ENCODE peak calls at places on chromosomes 2 and 18, in five cellular contexts. P is GM23338, S is GM12865, X is HFFc6, I is suprapubic skin. R is an unnamed sample.

GRCh38 chr2:3001595-3002184 is 375.9 kb downstream of the EIPR1 start:
- DNase-seq in P (peak; percentile 15), S (peak; percentile 35), X (no peak), I (no peak), R (no peak)

GRCh38 chr2:161107265-161107664 is 53.0 kb upstream of the TANK start:
- DNase-seq in P (no peak), S (no peak), X (no peak), I (no peak), R (no peak)

GRCh38 chr2:208542465-208543041 is 136.0 kb downstream of the PTH2R start:
- DNase-seq in P (no peak), S (no peak), X (no peak), I (no peak), R (no peak)

GRCh38 chr2:234293973-234294372 is 202.9 kb downstream of the ARL4C start:
- DNase-seq in P (peak; percentile 63), S (peak; percentile 26), X (no peak), I (no peak), R (no peak)

GRCh38 chr2:189369566-189369965 is 71.7 kb upstream of the WDR75 start:
- DNase-seq in P (no peak), S (no peak), X (peak; percentile 59), I (no peak), R (no peak)

GRCh38 chr18:23871410-23871809 is 143.1 kb upstream of the TTC39C start:
- DNase-seq in P (peak; percentile 13), S (peak; percentile 51), X (no peak), I (no peak), R (no peak)

GRCh38 chr18:72223733-72224132 is 320.4 kb downstream of the CBLN2 start:
- DNase-seq in P (no peak), S (no peak), X (no peak), I (no peak), R (no peak)

GRCh38 chr2:135047295-135047694 is at the start of gene MAP3K19:
- DNase-seq in P (peak; percentile 8), S (no peak), X (no peak), I (no peak), R (no peak)

GRCh38 chr2:54741250-54741649 is 17.8 kb downstream of the EML6 start:
- DNase-seq in P (no peak), S (no peak), X (peak; percentile 29), I (no peak), R (no peak)

GRCh38 chr2:166344286-166345113 is 31.2 kb downstream of the SCN9A start:
- DNase-seq in P (no peak), S (no peak), X (peak; percentile 72), I (no peak), R (no peak)

GRCh38 chr2:20062615-20063545 is 11.5 kb upstream of the LAPTM4A start:
- DNase-seq in P (no peak), S (peak; percentile 10), X (peak; percentile 29), I (no peak), R (peak; percentile 90)

GRCh38 chr2:163264376-163264775 is 425.8 kb upstream of the KCNH7 start:
- DNase-seq in P (no peak), S (no peak), X (no peak), I (no peak), R (no peak)

GRCh38 chr18:39935598-39935997 is 2019.4 kb upstream of the PIK3C3 start:
- DNase-seq in P (no peak), S (no peak), X (no peak), I (no peak), R (no peak)

GRCh38 chr2:26556309-26557243 is 78.7 kb upstream of the OTOF start:
- DNase-seq in P (no peak), S (no peak), X (no peak), I (peak; percentile 52), R (no peak)

GRCh38 chr2:212712991-212713390 is 174.4 kb upstream of the ERBB4 start:
- DNase-seq in P (no peak), S (no peak), X (no peak), I (no peak), R (no peak)

GRCh38 chr2:66489433-66489832 is 54.5 kb downstream of the MEIS1 start:
- DNase-seq in P (no peak), S (no peak), X (no peak), I (no peak), R (no peak)

GRCh38 chr18:46574000-46574739 is 82.8 kb downstream of the LOXHD1 start:
- DNase-seq in P (no peak), S (peak; percentile 56), X (no peak), I (no peak), R (no peak)

GRCh38 chr2:212794471-212794870 is 255.9 kb upstream of the ERBB4 start:
- DNase-seq in P (no peak), S (peak; percentile 37), X (no peak), I (no peak), R (no peak)

GRCh38 chr2:139556789-139557188 is 776.6 kb upstream of the NXPH2 start:
- DNase-seq in P (no peak), S (no peak), X (no peak), I (no peak), R (no peak)
- TF ChIP-seq CTCF in P (no peak), S (no peak), X (no peak), I (no peak), R (no peak)

GRCh38 chr18:12640881-12641200 is 17.1 kb downstream of the SPIRE1 start:
- DNase-seq in P (no peak), S (no peak), X (no peak), I (no peak), R (no peak)
- TF ChIP-seq CTCF in P (no peak), S (no peak), X (no peak), I (no peak), R (no peak)

DNA sequence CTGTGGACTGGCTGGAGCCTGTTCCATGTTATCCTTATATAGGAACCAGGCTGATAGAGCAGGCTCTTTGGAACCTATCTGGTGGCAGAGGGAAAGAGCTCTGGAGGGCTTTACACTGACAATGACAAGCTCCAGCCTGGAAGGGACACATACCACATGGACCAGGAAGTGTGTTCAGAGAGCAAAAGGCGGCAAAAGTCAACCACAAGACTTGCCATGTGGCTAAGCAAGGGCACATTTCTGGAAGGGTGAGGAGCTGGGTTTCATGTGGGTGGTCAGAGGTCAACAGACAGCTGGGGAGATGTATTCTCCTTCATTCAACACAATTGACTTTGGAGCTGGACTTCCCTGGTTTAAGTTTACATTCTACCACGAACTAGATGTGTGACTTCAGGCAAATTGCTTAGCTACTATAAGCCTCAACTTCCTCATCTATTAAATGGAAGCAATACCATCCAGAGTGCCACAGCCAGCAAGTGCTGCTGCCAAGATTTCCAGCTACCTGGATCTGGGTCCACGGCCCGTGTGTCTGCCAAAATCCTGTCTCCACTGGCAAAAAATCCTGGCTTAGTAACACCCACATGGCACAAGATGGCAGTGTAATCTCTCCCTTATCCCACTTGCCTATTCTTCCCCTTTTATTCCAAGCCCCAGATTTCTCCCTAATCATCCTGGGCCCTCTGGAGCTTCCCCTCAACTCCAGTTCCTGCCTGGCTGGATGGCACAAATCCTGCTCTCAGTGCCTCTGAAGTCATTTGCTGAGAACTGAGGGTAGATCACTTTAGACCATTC is 325.3 kb downstream of the DYSF start:
- DNase-seq in P (peak; percentile 22), S (no peak), X (no peak), I (peak; percentile 19), R (no peak)
- TF ChIP-seq CTCF in P (no peak), S (no peak), X (peak; percentile 53), I (no peak), R (peak; percentile 22)

GRCh38 chr2:40499437-40499836 is 47.5 kb upstream of the SLC8A1 start:
- DNase-seq in P (no peak), S (no peak), X (no peak), I (no peak), R (no peak)
- TF ChIP-seq CTCF in P (no peak), S (no peak), X (no peak), I (no peak), R (no peak)

DNA sequence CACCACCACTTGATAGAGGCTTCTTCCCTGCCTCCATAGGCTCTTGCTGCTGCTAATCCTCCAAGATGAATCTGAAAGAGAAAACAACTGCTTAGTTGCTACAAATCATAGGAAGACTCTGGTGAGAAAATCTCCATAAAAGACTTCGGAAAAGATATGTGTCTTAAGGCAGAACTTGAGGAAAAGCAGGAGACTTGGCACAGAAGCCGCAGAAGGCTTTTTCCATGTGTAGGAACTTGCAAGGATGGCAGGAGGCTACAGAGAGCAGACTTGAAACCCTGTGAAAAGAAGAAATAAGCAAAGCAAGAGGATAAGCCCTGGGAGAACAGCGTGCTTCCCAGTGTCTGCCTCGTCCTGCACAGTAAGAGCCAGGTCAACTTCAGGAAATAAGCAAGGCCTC is 128.2 kb upstream of the NDUFV2 start:
- DNase-seq in P (no peak), S (no peak), X (no peak), I (no peak), R (no peak)
- TF ChIP-seq CTCF in P (no peak), S (no peak), X (no peak), I (no peak), R (no peak)

GRCh38 chr2:9263388-9263787 is 56.8 kb downstream of the ASAP2 start:
- DNase-seq in P (no peak), S (no peak), X (no peak), I (no peak), R (no peak)

GRCh38 chr2:9262671-9263171 is 56.1 kb downstream of the ASAP2 start:
- DNase-seq in P (no peak), S (no peak), X (no peak), I (no peak), R (no peak)

GRCh38 chr2:9260411-9261037 is 53.9 kb downstream of the ASAP2 start:
- DNase-seq in P (no peak), S (no peak), X (no peak), I (no peak), R (no peak)

GRCh38 chr2:9258953-9259399 is 52.4 kb downstream of the ASAP2 start:
- DNase-seq in P (no peak), S (no peak), X (no peak), I (no peak), R (no peak)

DNA sequence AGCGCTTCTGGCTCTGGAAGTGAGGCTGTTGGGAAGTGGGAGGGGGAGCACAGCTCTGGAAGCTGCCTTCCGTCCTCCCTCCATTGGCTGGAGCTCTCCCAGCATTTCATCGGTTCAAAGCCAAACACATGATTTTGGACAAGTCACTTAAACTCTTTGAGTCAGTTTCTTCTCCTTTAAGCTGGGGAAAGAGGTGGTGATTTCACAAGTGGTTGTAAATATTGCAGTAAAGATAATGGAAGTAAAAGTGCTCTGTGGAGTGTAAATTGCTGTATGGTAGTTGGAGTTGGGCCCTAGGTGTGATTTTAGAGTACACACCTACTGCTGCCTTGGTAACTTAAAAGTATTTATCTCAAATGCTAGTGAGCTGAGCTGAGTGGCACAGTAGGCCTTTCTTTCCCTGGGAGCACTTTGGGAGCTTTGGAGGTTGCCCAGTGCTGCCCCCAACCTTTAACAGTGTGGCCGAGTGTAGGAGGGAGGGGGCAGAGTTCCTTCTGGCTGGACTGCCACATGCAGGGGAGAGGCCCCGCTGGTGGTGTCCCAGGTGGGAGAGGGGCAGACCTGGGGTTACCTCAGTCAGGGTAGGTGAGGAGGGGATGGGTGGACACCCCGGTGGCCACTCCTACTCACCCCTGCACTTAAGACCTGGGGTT is 54.7 kb downstream of the ASAP2 start:
- DNase-seq in P (no peak), S (no peak), X (no peak), I (no peak), R (no peak)
- TF ChIP-seq CTCF in P (no peak), S (no peak), X (no peak), I (no peak), R (no peak)

R was measured in ascending aorta.